ENCODE peak calls at places on chromosomes 12 and 14, in ten cellular contexts. One of them, this sample, is unnamed.

GRCh38 chr14:68643673-68644072 is 149.2 kb downstream of the ZFP36L1 start:
- DNase-seq in transverse colon: no peak
- DNase-seq in CD8-positive, alpha-beta T cell: no peak
- DNase-seq in sigmoid colon: no peak
- DNase-seq in AG04450: no peak
- DNase-seq in WERI-Rb-1: no peak
- DNase-seq in cardiac muscle cell: no peak
- DNase-seq in right cardiac atrium: no peak
- DNase-seq in aorta: no peak
- DNase-seq in Peyer's patch: no peak
- DNase-seq in this sample: no peak

GRCh38 chr12:40310201-40310600 is 85.4 kb downstream of the LRRK2 start:
- DNase-seq in CD8-positive, alpha-beta T cell: no peak
- DNase-seq in transverse colon: no peak
- DNase-seq in Peyer's patch: no peak
- DNase-seq in sigmoid colon: no peak
- DNase-seq in aorta: no peak
- DNase-seq in right cardiac atrium: no peak
- DNase-seq in WERI-Rb-1: no peak
- DNase-seq in AG04450: no peak
- DNase-seq in cardiac muscle cell: no peak
- DNase-seq in this sample: no peak

GRCh38 chr12:81296556-81297305 is 218.9 kb downstream of the ACSS3 start:
- DNase-seq in WERI-Rb-1: no peak
- DNase-seq in aorta: no peak
- DNase-seq in Peyer's patch: no peak
- DNase-seq in right cardiac atrium: no peak
- DNase-seq in sigmoid colon: no peak
- DNase-seq in CD8-positive, alpha-beta T cell: no peak
- DNase-seq in AG04450: no peak
- DNase-seq in cardiac muscle cell: peak
- DNase-seq in transverse colon: no peak
- DNase-seq in this sample: no peak

GRCh38 chr12:54564768-54565167 is 15.4 kb downstream of the PDE1B start:
- DNase-seq in Peyer's patch: no peak
- DNase-seq in aorta: no peak
- DNase-seq in cardiac muscle cell: no peak
- DNase-seq in AG04450: no peak
- DNase-seq in CD8-positive, alpha-beta T cell: no peak
- DNase-seq in WERI-Rb-1: no peak
- DNase-seq in right cardiac atrium: no peak
- DNase-seq in transverse colon: no peak
- DNase-seq in sigmoid colon: no peak
- DNase-seq in this sample: no peak

GRCh38 chr12:90183201-90183600 is 474.6 kb upstream of the ATP2B1 start:
- DNase-seq in aorta: no peak
- DNase-seq in Peyer's patch: no peak
- DNase-seq in transverse colon: no peak
- DNase-seq in CD8-positive, alpha-beta T cell: no peak
- DNase-seq in sigmoid colon: no peak
- DNase-seq in AG04450: no peak
- DNase-seq in right cardiac atrium: no peak
- DNase-seq in WERI-Rb-1: no peak
- DNase-seq in cardiac muscle cell: no peak
- DNase-seq in this sample: no peak

GRCh38 chr12:24919346-24920001 is 29.4 kb downstream of the BCAT1 start:
- DNase-seq in cardiac muscle cell: no peak
- DNase-seq in aorta: no peak
- DNase-seq in WERI-Rb-1: no peak
- DNase-seq in AG04450: no peak
- DNase-seq in transverse colon: no peak
- DNase-seq in CD8-positive, alpha-beta T cell: no peak
- DNase-seq in sigmoid colon: no peak
- DNase-seq in right cardiac atrium: no peak
- DNase-seq in Peyer's patch: no peak
- DNase-seq in this sample: no peak

GRCh38 chr12:92324849-92325500 is 179.3 kb upstream of the BTG1 start:
- DNase-seq in right cardiac atrium: no peak
- DNase-seq in Peyer's patch: no peak
- DNase-seq in AG04450: no peak
- DNase-seq in WERI-Rb-1: peak
- DNase-seq in sigmoid colon: no peak
- DNase-seq in cardiac muscle cell: no peak
- DNase-seq in aorta: no peak
- DNase-seq in transverse colon: no peak
- DNase-seq in CD8-positive, alpha-beta T cell: no peak
- DNase-seq in this sample: no peak

GRCh38 chr14:51341338-51341737 is 101.3 kb downstream of the TMX1 start:
- DNase-seq in right cardiac atrium: no peak
- DNase-seq in transverse colon: no peak
- DNase-seq in cardiac muscle cell: no peak
- DNase-seq in CD8-positive, alpha-beta T cell: no peak
- DNase-seq in sigmoid colon: no peak
- DNase-seq in Peyer's patch: no peak
- DNase-seq in WERI-Rb-1: no peak
- DNase-seq in AG04450: no peak
- DNase-seq in aorta: no peak
- DNase-seq in this sample: no peak

GRCh38 chr14:103961928-103962578 is 19.7 kb upstream of the RD3L start:
- DNase-seq in Peyer's patch: no peak
- DNase-seq in CD8-positive, alpha-beta T cell: no peak
- DNase-seq in WERI-Rb-1: no peak
- DNase-seq in cardiac muscle cell: no peak
- DNase-seq in right cardiac atrium: no peak
- DNase-seq in AG04450: no peak
- DNase-seq in transverse colon: no peak
- DNase-seq in sigmoid colon: no peak
- DNase-seq in aorta: no peak
- DNase-seq in this sample: no peak

GRCh38 chr14:52778702-52779101 is 12.7 kb downstream of the GNPNAT1 start:
- DNase-seq in AG04450: no peak
- DNase-seq in transverse colon: no peak
- DNase-seq in right cardiac atrium: no peak
- DNase-seq in Peyer's patch: no peak
- DNase-seq in CD8-positive, alpha-beta T cell: no peak
- DNase-seq in WERI-Rb-1: no peak
- DNase-seq in cardiac muscle cell: no peak
- DNase-seq in sigmoid colon: no peak
- DNase-seq in aorta: no peak
- DNase-seq in this sample: no peak

GRCh38 chr14:52780893-52781292 is 10.5 kb downstream of the GNPNAT1 start:
- DNase-seq in cardiac muscle cell: no peak
- DNase-seq in sigmoid colon: no peak
- DNase-seq in WERI-Rb-1: no peak
- DNase-seq in Peyer's patch: no peak
- DNase-seq in transverse colon: no peak
- DNase-seq in right cardiac atrium: no peak
- DNase-seq in AG04450: no peak
- DNase-seq in aorta: no peak
- DNase-seq in CD8-positive, alpha-beta T cell: no peak
- DNase-seq in this sample: no peak

GRCh38 chr14:52783211-52783610 is 8.2 kb downstream of the GNPNAT1 start:
- DNase-seq in WERI-Rb-1: no peak
- DNase-seq in sigmoid colon: no peak
- DNase-seq in aorta: no peak
- DNase-seq in transverse colon: no peak
- DNase-seq in Peyer's patch: no peak
- DNase-seq in cardiac muscle cell: no peak
- DNase-seq in AG04450: no peak
- DNase-seq in CD8-positive, alpha-beta T cell: no peak
- DNase-seq in right cardiac atrium: no peak
- DNase-seq in this sample: no peak

GRCh38 chr14:52776816-52777215 is 14.6 kb downstream of the GNPNAT1 start:
- DNase-seq in WERI-Rb-1: no peak
- DNase-seq in AG04450: no peak
- DNase-seq in cardiac muscle cell: no peak
- DNase-seq in aorta: no peak
- DNase-seq in Peyer's patch: no peak
- DNase-seq in CD8-positive, alpha-beta T cell: no peak
- DNase-seq in right cardiac atrium: no peak
- DNase-seq in transverse colon: no peak
- DNase-seq in sigmoid colon: no peak
- DNase-seq in this sample: no peak

GRCh38 chr14:52781629-52782028 is 9.8 kb downstream of the GNPNAT1 start:
- DNase-seq in AG04450: no peak
- DNase-seq in cardiac muscle cell: no peak
- DNase-seq in right cardiac atrium: no peak
- DNase-seq in CD8-positive, alpha-beta T cell: no peak
- DNase-seq in transverse colon: no peak
- DNase-seq in Peyer's patch: no peak
- DNase-seq in WERI-Rb-1: no peak
- DNase-seq in aorta: no peak
- DNase-seq in sigmoid colon: no peak
- DNase-seq in this sample: no peak
- H3K27ac ChIP-seq in AG04450: no peak
- H3K27ac ChIP-seq in cardiac muscle cell: no peak
- H3K27ac ChIP-seq in right cardiac atrium: no peak
- H3K27ac ChIP-seq in CD8-positive, alpha-beta T cell: no peak
- H3K27ac ChIP-seq in transverse colon: no peak
- H3K27ac ChIP-seq in Peyer's patch: no peak
- H3K27ac ChIP-seq in WERI-Rb-1: no peak
- H3K27ac ChIP-seq in aorta: no peak
- H3K27ac ChIP-seq in sigmoid colon: no peak
- H3K27ac ChIP-seq in this sample: no peak

GRCh38 chr12:106274012-106274411 is 26.2 kb upstream of the CKAP4 start:
- DNase-seq in WERI-Rb-1: no peak
- DNase-seq in aorta: no peak
- DNase-seq in CD8-positive, alpha-beta T cell: no peak
- DNase-seq in Peyer's patch: no peak
- DNase-seq in AG04450: no peak
- DNase-seq in sigmoid colon: no peak
- DNase-seq in right cardiac atrium: no peak
- DNase-seq in transverse colon: no peak
- DNase-seq in cardiac muscle cell: no peak
- DNase-seq in this sample: no peak
- H3K27ac ChIP-seq in WERI-Rb-1: no peak
- H3K27ac ChIP-seq in aorta: no peak
- H3K27ac ChIP-seq in CD8-positive, alpha-beta T cell: no peak
- H3K27ac ChIP-seq in Peyer's patch: no peak
- H3K27ac ChIP-seq in AG04450: peak
- H3K27ac ChIP-seq in sigmoid colon: no peak
- H3K27ac ChIP-seq in right cardiac atrium: no peak
- H3K27ac ChIP-seq in transverse colon: peak
- H3K27ac ChIP-seq in cardiac muscle cell: no peak
- H3K27ac ChIP-seq in this sample: no peak

DNA sequence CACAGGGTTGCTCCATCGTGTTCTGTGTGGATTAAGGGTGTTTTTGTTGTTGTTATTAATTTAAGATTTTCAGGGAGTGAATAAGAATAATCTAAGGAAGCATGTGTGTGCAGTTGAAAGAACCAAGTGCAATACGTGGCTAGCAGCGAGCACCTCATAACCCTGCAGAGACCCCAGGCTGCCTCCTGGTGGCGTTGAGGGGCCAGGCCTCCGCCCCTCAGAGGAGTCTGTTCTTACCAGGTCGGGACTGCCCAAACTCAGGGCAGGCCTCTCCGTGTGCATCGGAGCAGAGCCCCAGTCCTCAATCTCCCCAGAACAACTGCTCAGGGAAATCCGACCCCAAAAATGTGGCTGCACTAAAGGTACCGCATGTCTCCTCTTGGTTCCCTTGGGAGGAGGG is 36.8 kb downstream of the IL31 start:
- DNase-seq in transverse colon: no peak
- DNase-seq in CD8-positive, alpha-beta T cell: no peak
- DNase-seq in sigmoid colon: no peak
- DNase-seq in aorta: no peak
- DNase-seq in cardiac muscle cell: no peak
- DNase-seq in AG04450: no peak
- DNase-seq in WERI-Rb-1: peak
- DNase-seq in Peyer's patch: no peak
- DNase-seq in right cardiac atrium: no peak
- DNase-seq in this sample: no peak
- H3K27ac ChIP-seq in transverse colon: no peak
- H3K27ac ChIP-seq in CD8-positive, alpha-beta T cell: no peak
- H3K27ac ChIP-seq in sigmoid colon: no peak
- H3K27ac ChIP-seq in aorta: no peak
- H3K27ac ChIP-seq in cardiac muscle cell: no peak
- H3K27ac ChIP-seq in AG04450: no peak
- H3K27ac ChIP-seq in WERI-Rb-1: no peak
- H3K27ac ChIP-seq in Peyer's patch: no peak
- H3K27ac ChIP-seq in right cardiac atrium: no peak
- H3K27ac ChIP-seq in this sample: no peak

DNA sequence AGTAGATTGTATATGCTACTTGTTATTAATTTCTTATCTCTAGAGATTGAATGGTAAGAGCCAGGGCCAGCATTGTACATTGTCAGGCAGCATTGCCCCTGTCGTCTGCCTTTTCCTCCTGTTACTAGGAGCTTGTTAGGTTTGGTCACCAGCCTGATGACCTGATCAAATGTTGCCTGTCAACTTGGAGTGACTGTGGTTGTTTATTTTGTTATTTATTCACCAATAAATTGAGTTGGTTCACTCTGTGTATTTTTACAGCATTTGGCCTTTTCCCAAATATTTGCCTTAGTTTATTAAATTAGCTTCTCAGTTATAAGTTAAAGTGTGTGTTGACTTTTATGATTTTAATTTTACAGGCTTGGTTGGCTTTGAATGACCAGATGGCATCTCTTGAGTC is 88.4 kb downstream of the PRKCH start:
- DNase-seq in Peyer's patch: no peak
- DNase-seq in WERI-Rb-1: no peak
- DNase-seq in right cardiac atrium: no peak
- DNase-seq in sigmoid colon: no peak
- DNase-seq in transverse colon: no peak
- DNase-seq in AG04450: no peak
- DNase-seq in CD8-positive, alpha-beta T cell: no peak
- DNase-seq in cardiac muscle cell: no peak
- DNase-seq in aorta: no peak
- DNase-seq in this sample: no peak
- H3K27ac ChIP-seq in Peyer's patch: no peak
- H3K27ac ChIP-seq in WERI-Rb-1: peak
- H3K27ac ChIP-seq in right cardiac atrium: no peak
- H3K27ac ChIP-seq in sigmoid colon: no peak
- H3K27ac ChIP-seq in transverse colon: no peak
- H3K27ac ChIP-seq in AG04450: no peak
- H3K27ac ChIP-seq in CD8-positive, alpha-beta T cell: no peak
- H3K27ac ChIP-seq in cardiac muscle cell: peak
- H3K27ac ChIP-seq in aorta: no peak
- H3K27ac ChIP-seq in this sample: no peak

GRCh38 chr12:80017261-80017870 is 82.0 kb upstream of the OTOGL start:
- DNase-seq in transverse colon: no peak
- DNase-seq in right cardiac atrium: no peak
- DNase-seq in AG04450: no peak
- DNase-seq in CD8-positive, alpha-beta T cell: no peak
- DNase-seq in Peyer's patch: no peak
- DNase-seq in WERI-Rb-1: no peak
- DNase-seq in sigmoid colon: no peak
- DNase-seq in aorta: no peak
- DNase-seq in cardiac muscle cell: no peak
- DNase-seq in this sample: no peak
- H3K27ac ChIP-seq in transverse colon: peak
- H3K27ac ChIP-seq in right cardiac atrium: no peak
- H3K27ac ChIP-seq in AG04450: no peak
- H3K27ac ChIP-seq in CD8-positive, alpha-beta T cell: no peak
- H3K27ac ChIP-seq in Peyer's patch: no peak
- H3K27ac ChIP-seq in WERI-Rb-1: no peak
- H3K27ac ChIP-seq in sigmoid colon: peak
- H3K27ac ChIP-seq in aorta: peak
- H3K27ac ChIP-seq in cardiac muscle cell: no peak
- H3K27ac ChIP-seq in this sample: no peak

GRCh38 chr12:26113853-26114719 is 10.8 kb downstream of the BHLHE41 start:
- DNase-seq in aorta: peak
- DNase-seq in WERI-Rb-1: peak
- DNase-seq in transverse colon: peak
- DNase-seq in sigmoid colon: peak
- DNase-seq in right cardiac atrium: peak
- DNase-seq in Peyer's patch: peak
- DNase-seq in cardiac muscle cell: peak
- DNase-seq in CD8-positive, alpha-beta T cell: peak
- DNase-seq in AG04450: peak
- DNase-seq in this sample: peak
- H3K27ac ChIP-seq in aorta: peak
- H3K27ac ChIP-seq in WERI-Rb-1: peak
- H3K27ac ChIP-seq in transverse colon: peak
- H3K27ac ChIP-seq in sigmoid colon: peak
- H3K27ac ChIP-seq in right cardiac atrium: peak
- H3K27ac ChIP-seq in Peyer's patch: peak
- H3K27ac ChIP-seq in cardiac muscle cell: no peak
- H3K27ac ChIP-seq in CD8-positive, alpha-beta T cell: no peak
- H3K27ac ChIP-seq in AG04450: peak
- H3K27ac ChIP-seq in this sample: peak

This sample was measured in caudate nucleus.